ENCODE peak calls at places on chromosomes 5 and 9, in nine cellular contexts. H is HS-27A; C is pancreas; K is stimulated activated CD4-positive, alpha-beta T cell treated with anti-CD3 and anti-CD28 coated beads, Interleukin-1b, Interleukin-23, amount 100 ng/mL, for 4 hours; F is GM20000; E is T-helper 1 cell; O is endodermal cell; P is activated CD4-positive, alpha-beta T cell treated with anti-CD3 and anti-CD28 coated beads for 36 hours; T is Calu3. V is an unnamed sample.

GRCh38 chr9:136603901-136604816 is 58.3 kb upstream of the NOTCH1 start:
- DNase-seq in H (no peak), C (no peak), K (no peak), F (peak), E (no peak), O (no peak), P (no peak), T (no peak), V (no peak)

GRCh38 chr5:54703568-54704255 is 186.2 kb downstream of the SNX18 start:
- DNase-seq in H (no peak), C (no peak), K (no peak), F (no peak), E (no peak), O (no peak), P (no peak), T (no peak), V (no peak)

GRCh38 chr9:82560036-82560435 is 502.9 kb downstream of the RASEF start:
- DNase-seq in H (no peak), C (no peak), K (no peak), F (no peak), E (no peak), O (no peak), P (no peak), T (no peak), V (no peak)

GRCh38 chr5:143635146-143635752 is 176.7 kb upstream of the HMHB1 start:
- DNase-seq in H (no peak), C (no peak), K (no peak), F (no peak), E (no peak), O (no peak), P (no peak), T (peak), V (no peak)

GRCh38 chr9:79266986-79267385 is 304.8 kb upstream of the TLE4 start:
- DNase-seq in H (no peak), C (no peak), K (no peak), F (no peak), E (no peak), O (no peak), P (no peak), T (no peak), V (no peak)

GRCh38 chr5:181223729-181224389 is 778 bp downstream of the TRIM41 start:
- DNase-seq in H (no peak), C (no peak), K (no peak), F (peak), E (no peak), O (peak), P (peak), T (peak), V (peak)

GRCh38 chr5:34524123-34524522 is 132.0 kb upstream of the RAI14 start:
- DNase-seq in H (peak), C (no peak), K (no peak), F (no peak), E (no peak), O (no peak), P (no peak), T (peak), V (no peak)

GRCh38 chr9:76215066-76215465 is 179.2 kb downstream of the RFK start:
- DNase-seq in H (no peak), C (no peak), K (no peak), F (no peak), E (no peak), O (peak), P (no peak), T (no peak), V (no peak)

GRCh38 chr5:143796110-143796509 is 15.9 kb upstream of the HMHB1 start:
- DNase-seq in H (no peak), C (no peak), K (no peak), F (no peak), E (no peak), O (no peak), P (no peak), T (no peak), V (no peak)